ENCODE peak calls at places on chromosome 17, in six cellular contexts. R is dorsolateral prefrontal cortex, S is fibroblast of the aortic adventitia, G is left ventricle myocardium inferior, C is kidney epithelial cell, J is lung. X is an unnamed sample.

GRCh38 chr17:12114686-12115418 is 94.2 kb downstream of the MAP2K4 start:
- DNase-seq in S (no peak), C (no peak), J (no peak), R (no peak), G (no peak), X (no peak)

GRCh38 chr17:47367257-47367656 is 43.5 kb downstream of the EFCAB13 start:
- DNase-seq in S (no peak), G (no peak), J (no peak), R (no peak), C (no peak), X (no peak)

GRCh38 chr17:48745381-48746275 is 17.1 kb upstream of the HOXB13 start:
- DNase-seq in R (no peak), S (no peak), G (no peak), C (no peak), J (no peak), X (no peak)

GRCh38 chr17:27995554-27995953 is 46.9 kb upstream of the NLK start:
- DNase-seq in S (no peak), C (no peak), R (no peak), J (no peak), G (no peak), X (no peak)

GRCh38 chr17:76314392-76315227 is 6.5 kb upstream of the QRICH2 start:
- DNase-seq in J (no peak), C (peak), G (no peak), S (no peak), R (no peak), X (no peak)

GRCh38 chr17:81302324-81302723 is 7.2 kb upstream of the SLC38A10 start:
- DNase-seq in G (no peak), R (no peak), S (no peak), C (no peak), J (no peak), X (no peak)

GRCh38 chr17:17032131-17032692 is 10.0 kb upstream of the MPRIP start:
- DNase-seq in J (no peak), G (peak), R (peak), C (no peak), S (peak), X (peak)

GRCh38 chr17:76623271-76624146 is 20.0 kb downstream of the ST6GALNAC1 start:
- DNase-seq in S (peak), C (no peak), R (peak), G (peak), J (peak), X (peak)

GRCh38 chr17:80397686-80398085 is 17.3 kb upstream of the ENDOV start:
- DNase-seq in J (no peak), R (no peak), S (no peak), G (no peak), C (no peak), X (no peak)

GRCh38 chr17:11935734-11936406 is 61.4 kb downstream of the ZNF18 start:
- DNase-seq in G (peak), S (peak), C (no peak), R (peak), J (peak), X (peak)

GRCh38 chr17:75721463-75722011 is 278 bp downstream of the ITGB4 start:
- DNase-seq in S (no peak), R (no peak), C (no peak), J (no peak), G (no peak), X (no peak)

GRCh38 chr17:66988069-66988798 is 23.7 kb downstream of the CACNG4 start:
- DNase-seq in G (no peak), C (no peak), J (no peak), R (no peak), S (no peak), X (no peak)

GRCh38 chr17:75238020-75238580 is 23.3 kb downstream of the GGA3 start:
- DNase-seq in J (no peak), C (no peak), R (no peak), S (no peak), G (no peak), X (no peak)

DNA sequence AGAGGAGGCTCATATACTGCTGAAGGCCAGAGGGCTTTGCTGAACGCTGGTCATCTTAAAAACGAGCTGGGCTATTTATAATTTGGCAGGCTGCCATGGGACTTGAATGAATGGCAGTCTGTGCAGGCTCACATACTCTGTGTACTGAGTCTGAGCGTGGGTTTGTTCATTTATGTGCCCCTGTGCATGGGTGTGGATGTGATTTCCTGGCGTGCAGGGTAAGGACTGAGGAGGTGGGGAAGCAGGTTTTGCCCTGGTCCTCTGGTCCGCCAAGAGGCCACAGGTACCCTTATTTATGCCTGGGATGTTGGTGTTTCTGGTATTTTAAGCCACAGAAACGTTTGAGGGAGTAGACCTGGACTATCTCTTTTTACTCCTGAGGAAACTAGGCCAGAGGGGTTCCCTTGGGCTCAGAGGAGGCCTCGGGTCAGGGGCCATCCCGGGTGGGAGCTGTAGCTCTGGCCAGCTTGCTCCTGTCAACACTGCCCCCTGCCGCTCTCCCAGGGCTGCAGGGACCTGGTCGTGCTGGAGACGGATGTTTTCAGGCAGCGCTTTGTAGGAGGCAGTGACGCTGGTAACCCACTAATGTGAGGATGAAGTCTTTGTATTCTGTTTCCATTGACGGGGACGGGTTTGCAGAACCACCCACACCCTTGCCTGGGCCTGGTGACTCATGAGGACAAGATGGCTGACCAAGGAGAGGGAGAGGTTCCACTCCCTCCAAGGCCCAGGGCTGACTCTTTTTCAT is 184.4 kb downstream of the MSI2 start:
- DNase-seq in J (peak), C (peak), R (peak), S (peak), G (peak), X (peak)
- TF ChIP-seq CTCF in J (no peak), C (peak), R (peak), S (no peak), G (peak), X (no peak)

GRCh38 chr17:31007695-31008373 is 37.0 kb downstream of the RNF135 start:
- DNase-seq in C (no peak), J (no peak), R (no peak), S (no peak), G (no peak), X (no peak)

GRCh38 chr17:31013844-31014243 is 43.0 kb downstream of the RNF135 start:
- DNase-seq in C (no peak), S (no peak), R (no peak), J (no peak), G (no peak), X (no peak)

GRCh38 chr17:31003225-31003866 is 32.5 kb downstream of the RNF135 start:
- DNase-seq in G (no peak), J (no peak), C (no peak), S (no peak), R (no peak), X (no peak)

GRCh38 chr17:31004160-31004559 is 33.3 kb downstream of the RNF135 start:
- DNase-seq in C (no peak), J (no peak), G (no peak), R (no peak), S (no peak), X (no peak)

DNA sequence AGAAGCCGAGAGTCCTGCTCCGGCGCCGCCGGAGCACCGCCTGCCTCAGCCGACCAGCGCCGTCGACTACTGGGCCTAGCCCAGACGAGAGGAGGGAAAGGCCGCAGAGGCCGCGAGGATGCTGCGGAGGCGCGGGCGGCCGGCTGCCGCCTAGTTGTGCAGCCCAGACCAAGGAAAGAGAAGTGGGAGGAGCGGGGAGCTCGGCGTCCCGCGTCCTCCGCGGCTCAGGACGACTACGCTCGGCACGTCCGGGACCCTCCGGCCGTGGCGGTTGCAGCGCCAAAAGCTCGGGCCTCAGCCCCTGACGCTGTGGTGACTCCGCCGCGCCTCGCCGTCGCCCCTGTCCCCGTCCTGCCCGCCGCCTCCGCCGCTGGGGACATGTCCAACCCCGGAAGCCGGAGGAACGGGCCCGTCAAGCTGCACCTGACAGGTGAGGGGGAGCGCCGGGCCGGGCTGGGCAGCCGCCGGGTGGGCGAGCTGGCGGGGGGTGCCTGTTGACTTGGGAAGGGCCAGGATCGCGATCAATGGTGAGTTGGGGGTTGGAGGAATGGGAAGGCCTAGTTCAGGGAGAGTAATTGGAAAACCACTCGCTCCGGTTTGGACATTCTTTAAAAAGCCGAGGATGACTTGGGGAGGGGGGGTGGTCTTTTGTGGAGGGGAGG is 37.7 kb downstream of the RNF135 start:
- DNase-seq in G (peak), R (peak), S (peak), J (peak), C (no peak), X (peak)
- H3K4me3 ChIP-seq in G (peak), R (peak), S (peak), J (peak), C (peak), X (peak)

DNA sequence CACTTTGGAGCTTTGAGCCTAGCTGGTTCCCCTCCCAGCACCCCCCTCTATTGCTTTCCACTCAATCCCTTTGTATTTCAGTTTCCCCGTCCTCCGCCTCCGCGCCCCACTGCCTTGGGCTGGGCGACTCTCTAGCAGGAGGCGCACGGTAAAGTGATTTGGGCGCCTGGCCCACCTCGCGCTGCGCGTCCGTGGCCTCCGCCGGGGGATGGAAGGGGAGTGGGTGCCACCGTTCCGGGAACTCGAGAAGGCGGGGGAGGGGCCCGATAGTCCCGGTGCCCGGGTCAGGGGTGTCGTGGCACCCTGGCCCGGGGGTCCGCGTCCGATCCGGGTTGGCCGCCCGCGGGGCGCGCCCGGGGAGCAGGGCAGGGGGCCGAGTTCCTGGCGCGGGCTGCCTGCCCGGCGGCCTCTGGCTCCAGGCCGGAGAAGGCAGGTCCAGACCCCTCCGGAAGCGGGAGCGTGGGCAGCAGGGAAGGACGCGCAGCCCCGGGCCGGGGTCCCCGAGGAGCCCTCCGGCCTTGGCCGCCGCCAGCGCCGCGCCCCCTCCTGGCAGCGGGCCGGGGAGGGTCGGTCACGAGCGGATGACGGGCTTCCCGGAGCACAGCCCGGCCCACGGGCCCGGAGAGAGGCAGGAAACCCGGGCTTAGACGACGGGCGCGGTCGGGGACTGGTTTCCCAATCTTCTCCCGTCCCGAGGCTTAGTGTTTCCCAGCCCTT is 15.8 kb downstream of the MEOX1 start:
- DNase-seq in R (no peak), G (peak), S (peak), C (no peak), J (peak), X (peak)
- TF ChIP-seq CTCF in R (no peak), G (no peak), S (no peak), C (no peak), J (no peak), X (no peak)

GRCh38 chr17:40346061-40346767 is 18.3 kb downstream of the GJD3 start:
- DNase-seq in J (no peak), C (no peak), R (no peak), G (no peak), S (no peak), X (no peak)

GRCh38 chr17:40345161-40346034 is 19.1 kb downstream of the GJD3 start:
- DNase-seq in S (peak), C (no peak), J (peak), G (peak), R (no peak), X (no peak)

GRCh38 chr17:40347319-40348135 is 17.0 kb downstream of the GJD3 start:
- DNase-seq in S (no peak), R (no peak), C (no peak), J (no peak), G (no peak), X (no peak)

GRCh38 chr17:40348136-40348504 is 16.4 kb downstream of the GJD3 start:
- DNase-seq in G (no peak), S (no peak), R (no peak), C (no peak), J (no peak), X (no peak)

GRCh38 chr17:40346768-40347154 is 17.8 kb downstream of the GJD3 start:
- DNase-seq in C (no peak), R (no peak), J (no peak), S (no peak), G (no peak), X (no peak)
- H3K4me3 ChIP-seq in C (no peak), R (no peak), J (no peak), S (peak), G (peak), X (no peak)

DNA sequence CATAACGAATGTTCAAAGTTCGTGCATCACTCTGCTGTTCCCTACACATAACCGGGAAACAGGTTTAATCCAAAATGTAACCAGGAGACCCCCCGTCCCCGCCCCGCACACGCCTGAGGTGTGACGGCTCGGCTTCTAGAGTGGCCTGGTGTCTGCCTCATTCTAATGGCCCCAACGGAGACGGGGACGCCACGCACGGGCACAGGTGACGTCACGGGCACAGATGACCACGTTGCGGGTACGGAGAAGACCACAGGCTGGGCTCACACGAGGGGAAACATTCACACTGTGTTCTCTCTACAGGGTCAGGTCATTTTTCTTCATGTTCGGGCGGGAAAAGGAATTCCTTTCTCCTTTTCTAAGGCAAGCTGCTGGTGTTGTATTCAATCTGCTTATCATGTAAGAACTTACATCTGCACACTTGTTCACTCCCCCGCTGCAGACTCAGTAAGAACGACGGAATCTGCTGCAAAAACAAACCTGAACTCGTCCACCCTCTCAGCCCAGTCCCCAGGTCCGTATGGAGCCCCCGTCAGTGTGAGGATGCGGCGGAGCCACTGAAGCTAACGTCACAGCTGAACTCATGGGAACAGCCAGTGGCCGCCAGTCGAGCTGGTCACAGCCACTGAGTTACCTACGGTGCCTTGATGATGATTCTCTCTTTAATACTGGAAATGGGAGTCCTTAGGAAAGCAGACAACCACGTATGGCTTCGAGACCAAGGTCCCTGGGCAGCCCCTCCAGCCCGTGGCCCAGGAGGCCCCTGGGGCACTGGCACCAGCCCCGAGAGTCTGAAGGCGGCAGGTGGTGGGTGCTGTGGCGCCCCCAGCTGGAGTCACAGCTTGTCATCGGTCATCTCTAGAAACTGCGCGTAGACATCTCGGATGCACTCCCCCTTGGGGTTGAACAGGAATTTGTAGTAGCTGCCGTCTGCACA is 32.9 kb downstream of the WDR45B start:
- DNase-seq in S (no peak), G (no peak), C (no peak), R (no peak), J (no peak), X (no peak)
- TF ChIP-seq CTCF in S (no peak), G (peak), C (peak), R (no peak), J (no peak), X (no peak)

GRCh38 chr17:40541060-40541872 is 24.0 kb downstream of the CCR7 start:
- DNase-seq in J (no peak), C (no peak), S (no peak), R (no peak), G (no peak), X (no peak)
- H3K4me3 ChIP-seq in J (no peak), C (no peak), S (no peak), R (no peak), G (no peak), X (no peak)